ENCODE peak calls at places on chromosomes 4 and X, in four cellular contexts. One of them, this sample, is unnamed.

GRCh38 chr4:30718021-30718888 is 1.9 kb upstream of the PCDH7 start:
- DNase-seq in fibroblast of mammary gland: peak
- DNase-seq in hepatic stellate cell: peak
- DNase-seq in psoas muscle: peak
- DNase-seq in this sample: peak

GRCh38 chrX:24242649-24243556 is 71.0 kb downstream of the SUPT20HL2 start:
- DNase-seq in fibroblast of mammary gland: peak
- DNase-seq in hepatic stellate cell: no peak
- DNase-seq in psoas muscle: peak
- DNase-seq in this sample: no peak

GRCh38 chr4:150135134-150135773 is 57.0 kb downstream of the DCLK2 start:
- DNase-seq in fibroblast of mammary gland: peak
- DNase-seq in hepatic stellate cell: no peak
- DNase-seq in psoas muscle: no peak
- DNase-seq in this sample: no peak

GRCh38 chrX:40061005-40061404 is 36.8 kb downstream of the BCOR start:
- DNase-seq in fibroblast of mammary gland: no peak
- DNase-seq in hepatic stellate cell: no peak
- DNase-seq in psoas muscle: no peak
- DNase-seq in this sample: no peak

GRCh38 chr4:791866-792630 is 33.9 kb downstream of the CPLX1 start:
- DNase-seq in fibroblast of mammary gland: no peak
- DNase-seq in hepatic stellate cell: no peak
- DNase-seq in psoas muscle: no peak
- DNase-seq in this sample: no peak

GRCh38 chr4:6613676-6614651 is 26.5 kb upstream of the MRFAP1 start:
- DNase-seq in fibroblast of mammary gland: no peak
- DNase-seq in hepatic stellate cell: no peak
- DNase-seq in psoas muscle: no peak
- DNase-seq in this sample: no peak

GRCh38 chrX:11257290-11257689 is 35.9 kb upstream of the AMELX start:
- DNase-seq in fibroblast of mammary gland: no peak
- DNase-seq in hepatic stellate cell: no peak
- DNase-seq in psoas muscle: no peak
- DNase-seq in this sample: no peak

GRCh38 chrX:3161686-3162085 is 120.4 kb downstream of the ARSF start:
- DNase-seq in fibroblast of mammary gland: peak
- DNase-seq in hepatic stellate cell: no peak
- DNase-seq in psoas muscle: no peak
- DNase-seq in this sample: no peak

GRCh38 chr4:177064724-177065394 is 244.8 kb upstream of the NEIL3 start:
- DNase-seq in fibroblast of mammary gland: no peak
- DNase-seq in hepatic stellate cell: no peak
- DNase-seq in psoas muscle: no peak
- DNase-seq in this sample: no peak

GRCh38 chrX:34379891-34380290 is 247.8 kb upstream of the FAM47A start:
- DNase-seq in fibroblast of mammary gland: peak
- DNase-seq in hepatic stellate cell: no peak
- DNase-seq in psoas muscle: no peak
- DNase-seq in this sample: no peak

GRCh38 chrX:43269201-43269600 is 386.9 kb upstream of the MAOA start:
- DNase-seq in fibroblast of mammary gland: peak
- DNase-seq in hepatic stellate cell: no peak
- DNase-seq in psoas muscle: no peak
- DNase-seq in this sample: no peak

GRCh38 chrX:145729635-145730034 is 88.0 kb upstream of the SLITRK2 start:
- DNase-seq in fibroblast of mammary gland: peak
- DNase-seq in hepatic stellate cell: no peak
- DNase-seq in psoas muscle: no peak
- DNase-seq in this sample: no peak

GRCh38 chrX:72294497-72294896 is 11.2 kb downstream of the CITED1 start:
- DNase-seq in fibroblast of mammary gland: no peak
- DNase-seq in hepatic stellate cell: no peak
- DNase-seq in psoas muscle: no peak
- DNase-seq in this sample: no peak

GRCh38 chrX:140712413-140713173 is 3.0 kb downstream of the LINC00632 start:
- DNase-seq in fibroblast of mammary gland: no peak
- DNase-seq in hepatic stellate cell: peak
- DNase-seq in psoas muscle: peak
- DNase-seq in this sample: no peak

GRCh38 chr4:56445699-56446098 is 9.6 kb downstream of the PAICS start:
- DNase-seq in fibroblast of mammary gland: no peak
- DNase-seq in hepatic stellate cell: no peak
- DNase-seq in psoas muscle: no peak
- DNase-seq in this sample: no peak

GRCh38 chrX:103562801-103563200 is 22.5 kb upstream of the TCEAL4 start:
- DNase-seq in fibroblast of mammary gland: peak
- DNase-seq in hepatic stellate cell: no peak
- DNase-seq in psoas muscle: no peak
- DNase-seq in this sample: no peak

GRCh38 chrX:38672646-38673045 is 111.3 kb downstream of the TSPAN7 start:
- DNase-seq in fibroblast of mammary gland: no peak
- DNase-seq in hepatic stellate cell: no peak
- DNase-seq in psoas muscle: no peak
- DNase-seq in this sample: no peak

GRCh38 chr4:19983072-19983471 is 268.6 kb upstream of the SLIT2 start:
- DNase-seq in fibroblast of mammary gland: peak
- DNase-seq in hepatic stellate cell: peak
- DNase-seq in psoas muscle: no peak
- DNase-seq in this sample: no peak

GRCh38 chr4:26061248-26061986 is 147.4 kb downstream of the SMIM20 start:
- DNase-seq in fibroblast of mammary gland: peak
- DNase-seq in hepatic stellate cell: peak
- DNase-seq in psoas muscle: no peak
- DNase-seq in this sample: no peak

GRCh38 chr4:99275050-99275449 is 15.7 kb downstream of the ADH1A start:
- DNase-seq in fibroblast of mammary gland: no peak
- DNase-seq in hepatic stellate cell: no peak
- DNase-seq in psoas muscle: no peak
- DNase-seq in this sample: no peak

GRCh38 chr4:153296424-153296823 is 48.1 kb upstream of the MND1 start:
- DNase-seq in fibroblast of mammary gland: peak
- DNase-seq in hepatic stellate cell: no peak
- DNase-seq in psoas muscle: no peak
- DNase-seq in this sample: no peak

GRCh38 chr4:35565640-35566039 is 678.7 kb downstream of the ARAP2 start:
- DNase-seq in fibroblast of mammary gland: no peak
- DNase-seq in hepatic stellate cell: no peak
- DNase-seq in psoas muscle: no peak
- DNase-seq in this sample: no peak

GRCh38 chr4:77047037-77047436 is 28.8 kb downstream of the CCNI start:
- DNase-seq in fibroblast of mammary gland: peak
- DNase-seq in hepatic stellate cell: no peak
- DNase-seq in psoas muscle: no peak
- DNase-seq in this sample: no peak

GRCh38 chr4:6364581-6364980 is 94.9 kb downstream of the WFS1 start:
- DNase-seq in fibroblast of mammary gland: no peak
- DNase-seq in hepatic stellate cell: no peak
- DNase-seq in psoas muscle: no peak
- DNase-seq in this sample: no peak

GRCh38 chr4:3391422-3391821 is 50.3 kb upstream of the HGFAC start:
- DNase-seq in fibroblast of mammary gland: no peak
- DNase-seq in hepatic stellate cell: no peak
- DNase-seq in psoas muscle: no peak
- DNase-seq in this sample: no peak

GRCh38 chr4:105503484-105503883 is 29.6 kb upstream of the PPA2 start:
- DNase-seq in fibroblast of mammary gland: no peak
- DNase-seq in hepatic stellate cell: no peak
- DNase-seq in psoas muscle: no peak
- DNase-seq in this sample: no peak

GRCh38 chr4:144754562-144755410 is 108.8 kb downstream of the HHIP start:
- DNase-seq in fibroblast of mammary gland: peak
- DNase-seq in hepatic stellate cell: peak
- DNase-seq in psoas muscle: no peak
- DNase-seq in this sample: no peak

GRCh38 chrX:48576108-48576507 is 1.8 kb downstream of the RBM3 start:
- DNase-seq in fibroblast of mammary gland: no peak
- DNase-seq in hepatic stellate cell: no peak
- DNase-seq in psoas muscle: no peak
- DNase-seq in this sample: no peak

GRCh38 chr4:105632599-105632998 is 75.9 kb downstream of the INTS12 start:
- DNase-seq in fibroblast of mammary gland: no peak
- DNase-seq in hepatic stellate cell: no peak
- DNase-seq in psoas muscle: no peak
- DNase-seq in this sample: no peak

GRCh38 chr4:10731162-10731561 is 46.6 kb upstream of the CLNK start:
- DNase-seq in fibroblast of mammary gland: no peak
- DNase-seq in hepatic stellate cell: no peak
- DNase-seq in psoas muscle: no peak
- DNase-seq in this sample: no peak

GRCh38 chr4:184807797-184808718 is 17.7 kb downstream of the ACSL1 start:
- DNase-seq in fibroblast of mammary gland: peak
- DNase-seq in hepatic stellate cell: no peak
- DNase-seq in psoas muscle: peak
- DNase-seq in this sample: no peak